ENCODE peak calls at places on chromosomes 5 and 9, in nine cellular contexts. B, K, I, F, N, A, V, C and T are unnamed samples.

GRCh38 chr5:154761062-154761740 is 6.0 kb downstream of the LARP1 start:
- DNase-seq in B (no peak), K (no peak), I (no peak), F (no peak), N (no peak), A (no peak), V (no peak), C (peak), T (no peak)

GRCh38 chr5:75668988-75669760 is 48.1 kb downstream of the POC5 start:
- DNase-seq in B (peak), K (peak), I (peak), F (no peak), N (no peak), A (peak), V (peak), C (peak), T (no peak)

GRCh38 chr5:154813736-154814135 is 36.7 kb downstream of the FAXDC2 start:
- DNase-seq in B (no peak), K (no peak), I (peak), F (no peak), N (no peak), A (no peak), V (no peak), C (peak), T (no peak)

GRCh38 chr9:88587182-88587581 is 52.2 kb downstream of the NXNL2 start:
- DNase-seq in B (peak), K (no peak), I (no peak), F (no peak), N (no peak), A (no peak), V (no peak), C (no peak), T (no peak)

GRCh38 chr9:93012998-93013855 is 45.3 kb upstream of the SUSD3 start:
- DNase-seq in B (no peak), K (no peak), I (no peak), F (no peak), N (no peak), A (no peak), V (no peak), C (no peak), T (peak)

GRCh38 chr9:129174724-129175514 is 3.1 kb downstream of the IER5L start:
- DNase-seq in B (peak), K (peak), I (peak), F (peak), N (peak), A (peak), V (peak), C (peak), T (peak)

GRCh38 chr9:137316012-137316981 is 14.2 kb upstream of the NRARP start:
- DNase-seq in B (peak), K (peak), I (no peak), F (no peak), N (peak), A (peak), V (no peak), C (no peak), T (no peak)

GRCh38 chr5:10703676-10704075 is 57.4 kb downstream of the DAP start:
- DNase-seq in B (peak), K (no peak), I (no peak), F (no peak), N (no peak), A (no peak), V (no peak), C (no peak), T (no peak)

GRCh38 chr5:172350212-172351181 is 66.9 kb upstream of the UBTD2 start:
- DNase-seq in B (no peak), K (no peak), I (no peak), F (no peak), N (no peak), A (no peak), V (no peak), C (no peak), T (no peak)

GRCh38 chr9:34929506-34930102 is 28.5 kb upstream of the PHF24 start:
- DNase-seq in B (no peak), K (peak), I (no peak), F (no peak), N (peak), A (no peak), V (no peak), C (peak), T (no peak)

GRCh38 chr9:114285166-114285867 is 37.6 kb upstream of the ORM1 start:
- DNase-seq in B (peak), K (no peak), I (no peak), F (peak), N (no peak), A (peak), V (peak), C (no peak), T (peak)

GRCh38 chr9:81557957-81558791 is 131.2 kb downstream of the TLE1 start:
- DNase-seq in B (no peak), K (no peak), I (no peak), F (no peak), N (no peak), A (no peak), V (peak), C (no peak), T (no peak)

GRCh38 chr5:145912594-145912993 is 23.8 kb upstream of the SH3RF2 start:
- DNase-seq in B (no peak), K (no peak), I (no peak), F (no peak), N (no peak), A (no peak), V (no peak), C (no peak), T (no peak)

GRCh38 chr9:14350766-14351165 is 36.8 kb upstream of the NFIB start:
- DNase-seq in B (no peak), K (no peak), I (no peak), F (no peak), N (no peak), A (no peak), V (no peak), C (no peak), T (peak)

GRCh38 chr5:32276173-32276853 is 36.4 kb downstream of the MTMR12 start:
- DNase-seq in B (no peak), K (peak), I (no peak), F (no peak), N (no peak), A (no peak), V (peak), C (no peak), T (no peak)

GRCh38 chr5:130000460-130000859 is 96.2 kb downstream of the CHSY3 start:
- DNase-seq in B (no peak), K (no peak), I (no peak), F (no peak), N (no peak), A (no peak), V (no peak), C (no peak), T (no peak)

GRCh38 chr9:34961574-34962480 is 3.7 kb downstream of the PHF24 start:
- DNase-seq in B (no peak), K (no peak), I (no peak), F (no peak), N (no peak), A (no peak), V (peak), C (peak), T (no peak)

GRCh38 chr5:76952795-76953536 is at the start of gene CRHBP:
- DNase-seq in B (no peak), K (no peak), I (no peak), F (no peak), N (peak), A (no peak), V (no peak), C (peak), T (no peak)